ENCODE peak calls at places on chromosomes 3 and 15, in nine cellular contexts. One of them, this sample, is unnamed.
A peak's percentile ranks its signal among the peaks of the same experiment; 100 is the strongest.

GRCh38 chr15:53193149-53193548 is 403.0 kb upstream of the ONECUT1 start:
- DNase-seq in C1 segment of cervical spinal cord: no peak
- DNase-seq in GM18507: no peak
- DNase-seq in activated naive CD4-positive, alpha-beta T cell treated with anti-CD3 and anti-CD28 coated beads for 36 hours: no peak
- DNase-seq in activated T-cell treated with anti-CD3 and anti-CD28 coated beads for 4 hours: no peak
- DNase-seq in ACHN: peak; percentile 35
- DNase-seq in ureter: no peak
- DNase-seq in epithelial cell of prostate: no peak
- DNase-seq in AG08396: no peak
- DNase-seq in this sample: no peak

GRCh38 chr3:48855681-48856447 is 8.2 kb upstream of the PRKAR2A start:
- DNase-seq in ACHN: no peak
- DNase-seq in epithelial cell of prostate: no peak
- DNase-seq in ureter: no peak
- DNase-seq in activated T-cell treated with anti-CD3 and anti-CD28 coated beads for 4 hours: no peak
- DNase-seq in activated naive CD4-positive, alpha-beta T cell treated with anti-CD3 and anti-CD28 coated beads for 36 hours: no peak
- DNase-seq in AG08396: no peak
- DNase-seq in GM18507: no peak
- DNase-seq in C1 segment of cervical spinal cord: no peak
- DNase-seq in this sample: no peak

GRCh38 chr3:72848703-72849081 is 447 bp upstream of the SHQ1 start:
- DNase-seq in activated T-cell treated with anti-CD3 and anti-CD28 coated beads for 4 hours: peak; percentile 4
- DNase-seq in epithelial cell of prostate: no peak
- DNase-seq in activated naive CD4-positive, alpha-beta T cell treated with anti-CD3 and anti-CD28 coated beads for 36 hours: peak; percentile 73
- DNase-seq in GM18507: peak; percentile 22
- DNase-seq in AG08396: no peak
- DNase-seq in C1 segment of cervical spinal cord: no peak
- DNase-seq in ACHN: peak; percentile 16
- DNase-seq in ureter: no peak
- DNase-seq in this sample: no peak

GRCh38 chr3:124053871-124054270 is 61.9 kb upstream of the ROPN1 start:
- DNase-seq in AG08396: no peak
- DNase-seq in activated naive CD4-positive, alpha-beta T cell treated with anti-CD3 and anti-CD28 coated beads for 36 hours: no peak
- DNase-seq in ureter: no peak
- DNase-seq in epithelial cell of prostate: no peak
- DNase-seq in ACHN: no peak
- DNase-seq in activated T-cell treated with anti-CD3 and anti-CD28 coated beads for 4 hours: no peak
- DNase-seq in GM18507: no peak
- DNase-seq in C1 segment of cervical spinal cord: no peak
- DNase-seq in this sample: no peak

GRCh38 chr15:20340331-20340811 is 201.2 kb downstream of the GOLGA6L6 start:
- DNase-seq in C1 segment of cervical spinal cord: no peak
- DNase-seq in activated naive CD4-positive, alpha-beta T cell treated with anti-CD3 and anti-CD28 coated beads for 36 hours: peak; percentile 12
- DNase-seq in AG08396: no peak
- DNase-seq in ACHN: no peak
- DNase-seq in GM18507: no peak
- DNase-seq in ureter: peak; percentile 82
- DNase-seq in activated T-cell treated with anti-CD3 and anti-CD28 coated beads for 4 hours: no peak
- DNase-seq in epithelial cell of prostate: no peak
- DNase-seq in this sample: peak; percentile 64

GRCh38 chr3:56613016-56613415 is 56.0 kb downstream of the CCDC66 start:
- DNase-seq in activated T-cell treated with anti-CD3 and anti-CD28 coated beads for 4 hours: no peak
- DNase-seq in ureter: no peak
- DNase-seq in epithelial cell of prostate: no peak
- DNase-seq in activated naive CD4-positive, alpha-beta T cell treated with anti-CD3 and anti-CD28 coated beads for 36 hours: no peak
- DNase-seq in ACHN: no peak
- DNase-seq in C1 segment of cervical spinal cord: no peak
- DNase-seq in GM18507: no peak
- DNase-seq in AG08396: no peak
- DNase-seq in this sample: no peak

GRCh38 chr3:79564192-79564591 is 203.6 kb downstream of the ROBO1 start:
- DNase-seq in activated T-cell treated with anti-CD3 and anti-CD28 coated beads for 4 hours: no peak
- DNase-seq in AG08396: no peak
- DNase-seq in C1 segment of cervical spinal cord: no peak
- DNase-seq in GM18507: no peak
- DNase-seq in ureter: no peak
- DNase-seq in activated naive CD4-positive, alpha-beta T cell treated with anti-CD3 and anti-CD28 coated beads for 36 hours: no peak
- DNase-seq in ACHN: no peak
- DNase-seq in epithelial cell of prostate: no peak
- DNase-seq in this sample: no peak

GRCh38 chr3:120780977-120781376 is 38.4 kb downstream of the GTF2E1 start:
- DNase-seq in ACHN: peak; percentile 89
- DNase-seq in GM18507: peak; percentile 25
- DNase-seq in ureter: no peak
- DNase-seq in activated T-cell treated with anti-CD3 and anti-CD28 coated beads for 4 hours: no peak
- DNase-seq in activated naive CD4-positive, alpha-beta T cell treated with anti-CD3 and anti-CD28 coated beads for 36 hours: no peak
- DNase-seq in epithelial cell of prostate: no peak
- DNase-seq in C1 segment of cervical spinal cord: no peak
- DNase-seq in AG08396: peak; percentile 25
- DNase-seq in this sample: peak; percentile 12

GRCh38 chr15:66774001-66774814 is 72.2 kb downstream of the SMAD6 start:
- DNase-seq in GM18507: peak; percentile 75
- DNase-seq in ureter: peak; percentile 92
- DNase-seq in AG08396: peak; percentile 87
- DNase-seq in activated T-cell treated with anti-CD3 and anti-CD28 coated beads for 4 hours: peak; percentile 14
- DNase-seq in C1 segment of cervical spinal cord: no peak
- DNase-seq in activated naive CD4-positive, alpha-beta T cell treated with anti-CD3 and anti-CD28 coated beads for 36 hours: peak; percentile 72
- DNase-seq in epithelial cell of prostate: no peak
- DNase-seq in ACHN: peak; percentile 77
- DNase-seq in this sample: peak; percentile 75

GRCh38 chr3:114444216-114444615 is 150.4 kb downstream of the TIGIT start:
- DNase-seq in C1 segment of cervical spinal cord: no peak
- DNase-seq in GM18507: no peak
- DNase-seq in ureter: no peak
- DNase-seq in AG08396: no peak
- DNase-seq in ACHN: no peak
- DNase-seq in activated T-cell treated with anti-CD3 and anti-CD28 coated beads for 4 hours: no peak
- DNase-seq in epithelial cell of prostate: no peak
- DNase-seq in activated naive CD4-positive, alpha-beta T cell treated with anti-CD3 and anti-CD28 coated beads for 36 hours: no peak
- DNase-seq in this sample: no peak

GRCh38 chr15:62887113-62887570 is 155.4 kb upstream of the TPM1 start:
- DNase-seq in AG08396: no peak
- DNase-seq in activated T-cell treated with anti-CD3 and anti-CD28 coated beads for 4 hours: no peak
- DNase-seq in GM18507: no peak
- DNase-seq in C1 segment of cervical spinal cord: no peak
- DNase-seq in ureter: peak; percentile 26
- DNase-seq in epithelial cell of prostate: no peak
- DNase-seq in activated naive CD4-positive, alpha-beta T cell treated with anti-CD3 and anti-CD28 coated beads for 36 hours: no peak
- DNase-seq in ACHN: no peak
- DNase-seq in this sample: no peak

GRCh38 chr3:67083277-67083676 is 85.2 kb downstream of the KBTBD8 start:
- DNase-seq in C1 segment of cervical spinal cord: no peak
- DNase-seq in ureter: no peak
- DNase-seq in epithelial cell of prostate: no peak
- DNase-seq in activated naive CD4-positive, alpha-beta T cell treated with anti-CD3 and anti-CD28 coated beads for 36 hours: peak; percentile 79
- DNase-seq in GM18507: peak; percentile 9
- DNase-seq in ACHN: no peak
- DNase-seq in AG08396: no peak
- DNase-seq in activated T-cell treated with anti-CD3 and anti-CD28 coated beads for 4 hours: peak; percentile 28
- DNase-seq in this sample: peak; percentile 8